ENCODE peak calls at places on chromosomes 4 and X, in six cellular contexts. G is uterus; B is heart left ventricle; L is CD8-positive, alpha-beta T cell; E is esophagus squamous epithelium; Z is left ventricle myocardium inferior. H is an unnamed sample. For H3K4me1, the result is how much of the 10 kb centered on the place peaks cover.

GRCh38 chr4:90030202-90030601 is 97.0 kb upstream of the CCSER1 start:
- DNase-seq in G (no peak), B (no peak), L (no peak), E (no peak), Z (no peak), H (no peak)

GRCh38 chr4:55866290-55866907 is 13.0 kb downstream of the EXOC1 start:
- DNase-seq in G (no peak), B (no peak), L (no peak), E (no peak), Z (no peak), H (no peak)

GRCh38 chrX:29652484-29652883 is 562.9 kb upstream of the MAGEB2 start:
- DNase-seq in G (no peak), B (no peak), L (no peak), E (no peak), Z (no peak), H (no peak)

GRCh38 chr4:176274441-176274840 is 5.4 kb upstream of the ASB5 start:
- DNase-seq in G (no peak), B (no peak), L (no peak), E (no peak), Z (no peak), H (no peak)

GRCh38 chr4:85953651-85954018 is 406.2 kb downstream of the MAPK10 start:
- DNase-seq in G (no peak), B (no peak), L (no peak), E (no peak), Z (no peak), H (no peak)

GRCh38 chrX:19280636-19281035 is 63.1 kb upstream of the PDHA1 start:
- DNase-seq in G (no peak), B (no peak), L (no peak), E (no peak), Z (no peak), H (no peak)

GRCh38 chrX:29535212-29536162 is 679.9 kb upstream of the MAGEB2 start:
- DNase-seq in G (no peak), B (no peak), L (no peak), E (no peak), Z (no peak), H (no peak)

GRCh38 chr4:175536852-175537453 is 275.1 kb downstream of the GPM6A start:
- DNase-seq in G (no peak), B (no peak), L (no peak), E (no peak), Z (no peak), H (no peak)

GRCh38 chr4:154471924-154472323 is 19.7 kb downstream of the DCHS2 start:
- DNase-seq in G (no peak), B (no peak), L (no peak), E (no peak), Z (no peak), H (no peak)

GRCh38 chr4:8538703-8539567 is 41.3 kb upstream of the GPR78 start:
- DNase-seq in G (no peak), B (no peak), L (no peak), E (no peak), Z (no peak), H (no peak)

GRCh38 chrX:68997911-68998310 is 167.3 kb downstream of the PJA1 start:
- DNase-seq in G (peak), B (peak), L (no peak), E (no peak), Z (peak), H (no peak)

GRCh38 chrX:53678667-53679066 is 7.9 kb downstream of the HUWE1 start:
- DNase-seq in G (no peak), B (no peak), L (no peak), E (no peak), Z (no peak), H (no peak)

GRCh38 chrX:118495958-118496762 is 545 bp downstream of the DOCK11 start:
- DNase-seq in G (peak), B (peak), L (peak), E (peak), Z (peak), H (no peak)

GRCh38 chr4:19879330-19879729 is 372.4 kb upstream of the SLIT2 start:
- DNase-seq in G (no peak), B (no peak), L (no peak), E (no peak), Z (no peak), H (no peak)

GRCh38 chr4:35250771-35251170 is 993.5 kb downstream of the ARAP2 start:
- DNase-seq in G (no peak), B (no peak), L (no peak), E (no peak), Z (no peak), H (no peak)

GRCh38 chr4:77273412-77273811 is 116.4 kb downstream of the CCNG2 start:
- DNase-seq in G (no peak), B (no peak), L (no peak), E (no peak), Z (no peak), H (no peak)

GRCh38 chr4:71258323-71258722 is 80.5 kb upstream of the SLC4A4 start:
- DNase-seq in G (no peak), B (no peak), L (no peak), E (no peak), Z (no peak), H (no peak)

GRCh38 chr4:71257761-71258160 is 81.1 kb upstream of the SLC4A4 start:
- DNase-seq in G (no peak), B (no peak), L (no peak), E (no peak), Z (no peak), H (no peak)

GRCh38 chr4:71255966-71256365 is 82.9 kb upstream of the SLC4A4 start:
- DNase-seq in G (no peak), B (no peak), L (no peak), E (no peak), Z (no peak), H (no peak)

GRCh38 chr4:71251266-71251665 is 87.6 kb upstream of the SLC4A4 start:
- DNase-seq in G (no peak), B (no peak), L (no peak), E (no peak), Z (no peak), H (no peak)

DNA sequence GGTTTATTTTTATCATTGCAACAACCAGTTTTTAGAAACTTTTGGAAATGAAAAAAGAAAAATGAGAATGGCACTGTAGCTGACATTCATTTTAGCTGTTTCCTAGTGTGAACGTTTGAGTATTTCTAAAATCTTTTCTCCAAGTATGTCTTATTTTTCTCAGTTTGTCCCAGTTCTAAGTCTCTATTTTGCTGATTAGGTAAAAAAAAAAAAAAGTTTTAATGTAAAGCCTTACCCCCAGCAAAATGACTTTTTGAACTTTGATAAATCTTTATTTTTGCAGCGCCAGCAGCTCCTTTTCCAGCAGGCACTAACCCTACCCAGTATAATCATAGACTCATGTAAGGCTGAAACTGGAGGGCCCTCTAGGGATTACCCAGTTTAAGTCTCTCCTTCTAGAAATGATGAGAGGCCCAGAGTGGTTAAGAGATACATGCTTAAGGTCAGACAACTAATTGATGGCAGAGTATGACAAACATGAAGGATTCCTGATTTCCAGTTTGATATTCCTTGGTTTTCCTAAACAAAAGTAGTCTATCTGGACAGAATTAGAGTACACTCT is 84.3 kb upstream of the SLC4A4 start:
- DNase-seq in G (no peak), B (no peak), L (no peak), E (no peak), Z (no peak), H (no peak)
- TF ChIP-seq CTCF in G (no peak), B (no peak), L (no peak), E (no peak), Z (no peak), H (no peak)

DNA sequence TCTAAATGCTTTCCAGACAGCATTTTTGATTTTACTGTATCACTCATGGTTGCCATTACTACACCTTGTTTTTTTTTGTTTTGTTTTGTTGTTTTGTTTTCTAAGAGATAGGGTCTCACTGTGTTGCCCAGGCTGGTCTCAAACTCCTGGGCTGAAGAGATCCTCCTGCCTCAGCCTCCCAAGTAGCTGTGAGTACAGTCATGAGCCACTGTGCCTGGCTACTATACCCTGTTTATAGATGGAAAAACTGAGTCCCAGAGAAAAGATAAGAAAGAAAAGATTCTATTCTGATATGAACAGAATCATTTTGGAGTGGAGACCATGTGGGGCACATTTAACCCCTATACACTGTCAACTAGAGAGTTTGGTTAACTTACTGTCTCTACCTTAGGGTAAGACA is 20.0 kb downstream of the ADD1 start:
- DNase-seq in G (no peak), B (no peak), L (no peak), E (no peak), Z (no peak), H (no peak)
- H3K4me1 ChIP-seq in G (under half), B (half or more), L (half or more), E (half or more), Z (half or more), H (half or more)

DNA sequence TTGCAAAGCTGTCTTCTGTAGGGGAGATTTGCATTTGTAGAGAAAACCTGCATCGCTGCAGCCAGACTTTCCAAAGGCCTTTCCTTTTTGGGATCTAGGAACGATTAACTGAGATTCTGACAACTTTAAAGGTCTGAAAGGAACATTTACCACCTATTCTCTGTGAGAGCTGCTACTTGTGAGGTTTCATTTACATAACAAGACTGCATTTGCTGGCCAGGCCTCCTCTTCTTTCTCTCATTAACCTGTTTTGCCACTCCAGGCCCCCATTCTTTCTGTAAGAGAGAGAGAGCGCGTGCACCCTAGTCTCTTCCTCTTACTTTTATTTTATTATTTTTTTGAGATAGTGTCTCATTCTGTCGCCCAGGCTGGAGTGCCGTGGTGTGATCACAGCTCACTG is 31.6 kb downstream of the TMEM31 start:
- DNase-seq in G (no peak), B (no peak), L (no peak), E (no peak), Z (no peak), H (no peak)
- H3K27ac ChIP-seq in G (no peak), B (no peak), L (no peak), E (no peak), Z (no peak), H (no peak)

GRCh38 chrX:31423575-31424284 is 351.9 kb upstream of the FTHL17 start:
- DNase-seq in G (peak), B (no peak), L (no peak), E (no peak), Z (peak), H (no peak)
- TF ChIP-seq CTCF in G (no peak), B (peak), L (no peak), E (no peak), Z (peak), H (no peak)

GRCh38 chrX:153931151-153931550 is 3.7 kb downstream of the NAA10 start:
- DNase-seq in G (no peak), B (no peak), L (no peak), E (no peak), Z (no peak), H (no peak)

GRCh38 chrX:153927936-153928760 is 2.1 kb upstream of the ARHGAP4 start:
- DNase-seq in G (peak), B (peak), L (peak), E (peak), Z (peak), H (peak)

GRCh38 chrX:153928846-153929245 is 2.8 kb upstream of the ARHGAP4 start:
- DNase-seq in G (no peak), B (no peak), L (no peak), E (no peak), Z (no peak), H (no peak)

GRCh38 chrX:153930011-153930910 is 4.2 kb upstream of the ARHGAP4 start:
- DNase-seq in G (no peak), B (no peak), L (no peak), E (no peak), Z (no peak), H (no peak)

GRCh38 chrX:153929576-153929975 is 3.5 kb upstream of the ARHGAP4 start:
- DNase-seq in G (no peak), B (no peak), L (no peak), E (no peak), Z (no peak), H (no peak)
- H3K4me1 ChIP-seq in G (under half), B (under half), L (under half), E (half or more), Z (half or more), H (under half)

DNA sequence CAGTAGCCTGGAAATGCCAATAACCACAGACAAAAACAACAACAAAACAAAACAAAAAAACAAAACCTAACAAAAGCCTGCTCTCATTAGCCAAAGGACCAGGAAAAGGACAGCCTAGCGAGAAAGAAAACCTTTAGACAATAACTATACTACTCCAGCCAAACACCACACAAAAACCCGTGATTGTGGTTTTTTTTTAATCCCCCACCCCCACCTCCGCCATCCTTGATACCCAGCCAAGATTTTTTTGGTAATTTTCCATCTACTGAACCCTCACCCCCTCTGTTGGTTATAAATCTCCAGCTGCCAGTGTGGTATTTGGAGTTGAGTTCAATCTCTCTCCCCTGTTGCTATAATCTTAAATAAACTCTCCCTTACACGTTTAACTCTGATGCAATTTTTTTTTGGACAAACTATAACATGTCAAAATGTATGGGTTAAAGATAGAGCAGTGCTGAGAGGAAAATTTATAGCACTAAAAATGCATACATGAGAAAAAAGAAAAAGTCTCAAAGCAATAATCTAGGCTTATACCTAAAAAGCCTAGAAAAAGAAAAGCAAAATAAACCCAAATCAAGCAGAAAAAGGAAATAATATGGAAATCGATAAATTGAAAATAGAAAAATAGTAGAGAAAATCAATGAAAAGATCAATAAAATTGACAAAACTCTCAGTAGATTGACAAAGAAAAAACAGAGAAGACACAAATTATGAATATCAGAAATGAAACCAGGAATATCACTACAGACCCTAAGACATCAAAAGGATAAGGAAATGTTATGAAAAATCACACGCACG is 83.7 kb downstream of the NAT8L start:
- DNase-seq in G (no peak), B (no peak), L (no peak), E (no peak), Z (no peak), H (no peak)
- H3K27ac ChIP-seq in G (no peak), B (no peak), L (no peak), E (no peak), Z (no peak), H (no peak)

GRCh38 chr4:148965080-148965479 is 522.9 kb upstream of the NR3C2 start:
- DNase-seq in G (no peak), B (no peak), L (no peak), E (no peak), Z (no peak), H (no peak)
- TF ChIP-seq CTCF in G (no peak), B (no peak), L (no peak), E (no peak), Z (no peak), H (no peak)

GRCh38 chr4:7171191-7171900 is 21.0 kb upstream of the SORCS2 start:
- DNase-seq in G (no peak), B (peak), L (no peak), E (no peak), Z (no peak), H (no peak)

GRCh38 chr4:7168106-7168505 is 24.2 kb upstream of the SORCS2 start:
- DNase-seq in G (peak), B (peak), L (no peak), E (no peak), Z (no peak), H (no peak)

GRCh38 chr4:7167706-7168105 is 24.6 kb upstream of the SORCS2 start:
- DNase-seq in G (no peak), B (no peak), L (no peak), E (no peak), Z (no peak), H (no peak)

GRCh38 chr4:7169134-7169533 is 23.2 kb upstream of the SORCS2 start:
- DNase-seq in G (no peak), B (peak), L (no peak), E (no peak), Z (no peak), H (no peak)

DNA sequence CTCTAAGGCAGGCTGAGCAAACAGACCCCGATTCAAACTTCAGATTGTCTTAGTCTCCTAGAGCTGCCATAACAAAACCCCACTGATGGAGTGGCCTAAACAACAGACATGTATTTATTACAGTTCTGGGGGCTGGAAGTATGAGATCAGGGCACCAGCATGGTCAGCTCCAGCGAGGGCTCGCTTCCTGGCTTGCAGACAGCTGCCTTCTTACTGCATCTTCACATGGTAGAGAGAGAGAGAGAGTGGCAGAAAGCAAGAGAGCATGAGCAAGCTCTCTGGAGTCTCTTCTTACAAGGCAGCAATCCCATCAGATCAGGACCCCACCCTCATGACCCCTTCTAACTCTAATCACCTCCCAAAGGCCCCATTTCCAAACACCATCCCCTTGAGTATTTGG is 22.3 kb upstream of the SORCS2 start:
- DNase-seq in G (no peak), B (peak), L (no peak), E (no peak), Z (no peak), H (no peak)
- H3K4me1 ChIP-seq in G (under half), B (under half), L (under half), E (under half), Z (under half), H (under half)

DNA sequence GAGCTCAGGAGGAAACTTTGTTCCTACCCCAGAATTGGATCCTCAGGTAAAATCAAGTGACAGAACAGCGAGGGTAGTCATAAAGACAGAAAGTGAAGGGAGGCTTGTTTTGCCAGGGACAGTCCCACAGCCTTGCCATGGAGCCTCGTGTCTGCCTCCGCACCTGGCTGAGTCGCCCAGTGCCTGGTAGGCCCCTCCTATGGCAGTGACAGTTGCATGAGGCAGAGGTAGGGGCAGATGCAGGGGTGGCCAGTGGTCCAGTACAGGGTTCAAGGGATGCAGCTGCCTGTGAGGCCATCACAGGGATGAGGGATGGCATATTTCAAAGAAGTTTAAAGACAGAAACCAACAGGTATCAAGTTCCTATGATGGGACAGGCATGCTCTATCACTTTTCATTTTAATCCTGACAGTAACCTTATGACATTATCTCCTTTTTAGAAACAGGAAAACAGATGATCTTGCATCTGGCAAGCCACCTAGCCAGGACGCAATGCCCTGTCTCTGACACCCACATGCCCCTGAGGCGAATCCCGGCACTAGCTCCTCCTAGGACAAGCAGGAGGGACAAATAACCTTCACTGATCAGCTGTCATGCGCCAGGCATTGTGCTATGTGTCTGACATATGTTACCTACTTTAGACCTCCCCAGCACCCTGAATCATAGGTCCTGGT is 127.4 kb upstream of the ENPP6 start:
- DNase-seq in G (no peak), B (no peak), L (no peak), E (no peak), Z (no peak), H (no peak)
- H3K27ac ChIP-seq in G (peak), B (peak), L (no peak), E (peak), Z (peak), H (no peak)

GRCh38 chr4:112510468-112511293 is 5.3 kb downstream of the NEUROG2 start:
- DNase-seq in G (no peak), B (no peak), L (no peak), E (no peak), Z (no peak), H (no peak)
- TF ChIP-seq CTCF in G (no peak), B (no peak), L (no peak), E (no peak), Z (no peak), H (no peak)